ENCODE peak calls at places on chromosomes 2 and 18, in eight cellular contexts. U, M, X, O, K, J, S and F are unnamed samples.

GRCh38 chr18:57561728-57562423 is 24.6 kb downstream of the FECH start:
- DNase-seq in U (peak), M (no peak), X (no peak), O (peak), K (peak), J (peak), S (peak), F (peak)

GRCh38 chr18:57432765-57433400 is 2.3 kb upstream of the ONECUT2 start:
- DNase-seq in U (peak), M (no peak), X (no peak), O (no peak), K (no peak), J (no peak), S (no peak), F (no peak)

GRCh38 chr18:13530879-13531387 is 195.4 kb downstream of the FAM210A start:
- DNase-seq in U (peak), M (peak), X (no peak), O (peak), K (peak), J (peak), S (peak), F (peak)

GRCh38 chr18:58998421-58999203 is 133.9 kb downstream of the ZNF532 start:
- DNase-seq in U (no peak), M (peak), X (peak), O (no peak), K (no peak), J (no peak), S (peak), F (no peak)

GRCh38 chr2:10552220-10552870 is 104.2 kb upstream of the ODC1 start:
- DNase-seq in U (no peak), M (no peak), X (peak), O (no peak), K (no peak), J (no peak), S (no peak), F (peak)

GRCh38 chr2:127579231-127579630 is 43.7 kb downstream of the MYO7B start:
- DNase-seq in U (no peak), M (no peak), X (peak), O (no peak), K (no peak), J (no peak), S (no peak), F (no peak)

GRCh38 chr2:241137276-241138190 is 11.7 kb downstream of the PASK start:
- DNase-seq in U (no peak), M (no peak), X (peak), O (no peak), K (no peak), J (no peak), S (no peak), F (no peak)

GRCh38 chr2:79040967-79041582 is 15.6 kb downstream of the REG3G start:
- DNase-seq in U (peak), M (no peak), X (no peak), O (no peak), K (peak), J (no peak), S (no peak), F (peak)

GRCh38 chr2:173397539-173397938 is 42.9 kb downstream of the CDCA7 start:
- DNase-seq in U (peak), M (no peak), X (no peak), O (peak), K (no peak), J (no peak), S (no peak), F (no peak)

GRCh38 chr2:160228141-160228963 is 28.3 kb upstream of the ITGB6 start:
- DNase-seq in U (no peak), M (no peak), X (no peak), O (no peak), K (peak), J (peak), S (peak), F (peak)

GRCh38 chr2:63755980-63756379 is 85.7 kb upstream of the UGP2 start:
- DNase-seq in U (no peak), M (no peak), X (no peak), O (no peak), K (no peak), J (no peak), S (peak), F (no peak)

GRCh38 chr18:73101977-73102376 is 234.2 kb upstream of the NETO1 start:
- DNase-seq in U (no peak), M (no peak), X (no peak), O (no peak), K (no peak), J (no peak), S (no peak), F (peak)

GRCh38 chr2:71783215-71783614 is 329.9 kb downstream of the DYSF start:
- DNase-seq in U (no peak), M (no peak), X (no peak), O (no peak), K (no peak), J (no peak), S (peak), F (no peak)

GRCh38 chr18:57737661-57738060 is 65.5 kb downstream of the ATP8B1 start:
- DNase-seq in U (no peak), M (peak), X (peak), O (no peak), K (peak), J (no peak), S (peak), F (peak)

GRCh38 chr2:19021100-19021476 is 337.3 kb downstream of the OSR1 start:
- DNase-seq in U (no peak), M (no peak), X (no peak), O (peak), K (peak), J (no peak), S (peak), F (peak)

GRCh38 chr2:235575904-235576303 is 82.1 kb downstream of the AGAP1 start:
- DNase-seq in U (no peak), M (no peak), X (peak), O (no peak), K (no peak), J (no peak), S (no peak), F (no peak)

GRCh38 chr2:6874032-6874431 is 3.5 kb upstream of the RSAD2 start:
- DNase-seq in U (no peak), M (no peak), X (no peak), O (no peak), K (no peak), J (no peak), S (no peak), F (no peak)

GRCh38 chr2:72887836-72888437 is 729 bp downstream of the SPR start:
- DNase-seq in U (peak), M (peak), X (peak), O (peak), K (peak), J (peak), S (peak), F (peak)

GRCh38 chr2:85707304-85707703 is 13.1 kb downstream of the GNLY start:
- DNase-seq in U (peak), M (no peak), X (no peak), O (peak), K (peak), J (peak), S (peak), F (peak)

GRCh38 chr2:221972813-221973478 is 325.9 kb downstream of the PAX3 start:
- DNase-seq in U (no peak), M (no peak), X (no peak), O (no peak), K (no peak), J (no peak), S (no peak), F (peak)

GRCh38 chr18:323253-323622 is 55.4 kb upstream of the THOC1 start:
- DNase-seq in U (no peak), M (no peak), X (no peak), O (no peak), K (peak), J (peak), S (peak), F (no peak)

DNA sequence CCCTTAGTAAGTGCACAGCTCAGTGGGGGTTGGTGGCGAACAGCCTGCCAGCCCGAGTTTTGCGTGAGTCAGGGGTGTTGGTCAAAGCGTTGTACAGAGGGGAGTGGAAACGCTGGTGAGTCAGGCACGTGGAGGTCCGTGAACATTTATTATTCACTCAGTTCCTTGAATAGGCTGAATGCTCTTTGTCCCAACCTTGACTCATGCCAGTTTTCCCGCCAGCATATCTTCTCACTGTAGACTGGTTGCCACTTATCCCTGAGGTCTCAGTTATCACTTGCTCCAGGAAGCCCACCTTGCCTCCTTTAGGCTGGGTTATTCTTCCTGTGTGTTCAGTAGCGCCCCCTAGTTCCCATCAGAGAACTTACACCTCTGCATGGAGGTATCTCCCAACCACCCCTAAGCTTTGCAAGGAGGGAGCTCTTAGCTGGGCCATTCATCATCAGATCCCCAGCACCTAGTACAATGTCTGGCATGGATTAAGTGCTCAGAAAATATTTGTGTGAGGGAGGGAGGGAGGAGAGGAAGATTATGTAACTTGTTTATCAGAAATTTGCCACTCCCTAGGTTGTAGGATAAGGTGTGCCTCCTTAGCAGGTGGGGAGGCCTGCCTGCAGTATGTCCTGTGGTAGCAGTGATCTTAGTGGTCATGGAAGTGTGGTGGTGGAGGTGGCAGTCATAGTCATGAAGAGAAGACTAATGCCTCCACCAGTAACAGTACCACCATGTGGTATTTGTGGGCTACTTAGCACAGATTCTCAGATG is 72.1 kb downstream of the CABLES1 start:
- DNase-seq in U (peak), M (no peak), X (no peak), O (peak), K (no peak), J (peak), S (no peak), F (no peak)
- TF ChIP-seq CTCF in U (peak), M (no peak), X (peak), O (peak), K (no peak), J (peak), S (peak), F (no peak)

DNA sequence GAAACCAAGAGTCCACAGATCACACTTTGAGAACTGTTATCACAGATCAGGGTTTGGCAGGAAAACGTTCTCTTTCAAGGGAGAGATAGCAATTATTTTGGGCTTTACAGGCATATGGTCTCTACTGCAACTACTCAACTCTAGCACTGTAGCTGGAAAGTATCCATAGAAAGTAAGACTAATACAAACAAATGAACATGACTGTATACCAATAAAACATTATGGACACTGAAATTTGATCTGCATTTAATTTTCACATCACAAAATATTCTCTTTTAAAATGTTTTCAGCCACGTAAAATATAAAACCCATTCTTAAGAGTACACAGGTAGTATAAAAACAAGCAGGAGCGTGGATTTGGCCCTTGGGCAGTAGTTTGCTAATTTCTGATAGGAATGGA is 100.5 kb downstream of the TRIP12 start:
- DNase-seq in U (no peak), M (no peak), X (no peak), O (no peak), K (no peak), J (no peak), S (no peak), F (no peak)
- H3K27ac ChIP-seq in U (no peak), M (no peak), X (no peak), O (no peak), K (no peak), J (no peak), S (no peak), F (no peak)

GRCh38 chr18:48105317-48105716 is 174.9 kb upstream of the SMAD2 start:
- DNase-seq in U (peak), M (no peak), X (no peak), O (no peak), K (no peak), J (no peak), S (no peak), F (no peak)
- TF ChIP-seq CTCF in U (peak), M (no peak), X (peak), O (peak), K (no peak), J (no peak), S (no peak), F (no peak)

GRCh38 chr2:205682239-205683021 is at the start of gene NRP2:
- DNase-seq in U (peak), M (peak), X (peak), O (peak), K (peak), J (peak), S (peak), F (peak)
- H3K27ac ChIP-seq in U (no peak), M (peak), X (peak), O (no peak), K (peak), J (peak), S (peak), F (peak)